ENCODE peak calls at places on chromosomes 12 and 14, in eight cellular contexts. J is GM23338, G is OCI-LY7, O is hepatocyte, L is HCT116, H is neural progenitor cell, T is SK-N-SH, R is MM.1S. V is an unnamed sample.
A peak's percentile ranks its signal among the peaks of the same experiment; 100 is the strongest.

GRCh38 chr14:56659964-56660551 is 80.5 kb downstream of the TMEM260 start:
- DNase-seq in J (peak; percentile 73), G (peak; percentile 40), O (peak; percentile 51), L (peak; percentile 32), H (peak; percentile 62), T (peak; percentile 60), R (peak; percentile 28), V (peak; percentile 82)

GRCh38 chr12:124856842-124857178 is 6.9 kb downstream of the SCARB1 start:
- DNase-seq in J (no peak), G (no peak), O (no peak), L (no peak), H (no peak), T (no peak), R (no peak), V (no peak)

GRCh38 chr12:62886796-62887195 is 48.2 kb downstream of the PPM1H start:
- DNase-seq in J (no peak), G (no peak), O (no peak), L (no peak), H (no peak), T (no peak), R (no peak), V (no peak)

GRCh38 chr14:21528381-21529348 is 2.5 kb upstream of the SALL2 start:
- DNase-seq in J (peak; percentile 41), G (peak; percentile 63), O (peak; percentile 35), L (no peak), H (no peak), T (no peak), R (no peak), V (peak; percentile 35)

GRCh38 chr12:43233861-43234260 is 318.1 kb downstream of the ADAMTS20 start:
- DNase-seq in J (no peak), G (no peak), O (no peak), L (no peak), H (no peak), T (no peak), R (no peak), V (no peak)

GRCh38 chr12:69966409-69966808 is 141.4 kb downstream of the MYRFL start:
- DNase-seq in J (no peak), G (no peak), O (peak; percentile 16), L (peak; percentile 65), H (no peak), T (no peak), R (no peak), V (peak; percentile 95)

GRCh38 chr12:45987339-45987726 is 3.0 kb downstream of the SCAF11 start:
- DNase-seq in J (no peak), G (no peak), O (no peak), L (no peak), H (no peak), T (no peak), R (no peak), V (no peak)

GRCh38 chr14:51554953-51555352 is 96.8 kb upstream of the FRMD6 start:
- DNase-seq in J (peak; percentile 23), G (peak; percentile 5), O (no peak), L (no peak), H (peak; percentile 10), T (no peak), R (peak; percentile 50), V (peak; percentile 67)

GRCh38 chr14:77053046-77053841 is 24.7 kb upstream of the IRF2BPL start:
- DNase-seq in J (peak; percentile 92), G (peak; percentile 86), O (peak; percentile 90), L (no peak), H (peak; percentile 88), T (peak; percentile 93), R (peak; percentile 55), V (no peak)

GRCh38 chr14:36513451-36514277 is 6.4 kb downstream of the NKX2-1 start:
- DNase-seq in J (peak; percentile 90), G (no peak), O (no peak), L (no peak), H (peak; percentile 86), T (peak; percentile 24), R (no peak), V (no peak)

DNA sequence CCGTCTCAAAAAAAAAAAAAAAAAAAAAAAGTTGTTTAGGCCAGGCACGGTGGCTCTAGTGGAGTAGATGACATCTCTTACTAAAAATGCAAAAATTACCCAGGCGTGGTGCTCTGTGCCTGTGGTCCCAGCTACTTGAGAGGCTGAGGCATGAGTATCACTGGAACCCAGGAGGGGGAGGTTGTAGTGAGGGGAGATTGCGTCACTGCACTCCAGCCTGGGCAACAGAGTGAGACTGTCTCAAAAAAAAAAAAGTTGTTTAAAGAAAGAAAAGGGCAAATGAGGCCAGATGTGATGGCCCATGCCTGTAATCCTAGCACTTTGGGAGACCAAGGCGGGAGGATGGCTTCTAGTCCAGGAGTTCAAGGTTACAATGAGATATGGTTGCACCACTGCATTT is 36.6 kb upstream of the SPPL3 start:
- DNase-seq in J (no peak), G (no peak), O (no peak), L (no peak), H (no peak), T (no peak), R (no peak), V (no peak)
- TF ChIP-seq EZH2phosphoT487 in J (no peak), G (no peak), O (no peak), L (no peak), H (no peak), T (no peak), R (no peak), V (no peak)

DNA sequence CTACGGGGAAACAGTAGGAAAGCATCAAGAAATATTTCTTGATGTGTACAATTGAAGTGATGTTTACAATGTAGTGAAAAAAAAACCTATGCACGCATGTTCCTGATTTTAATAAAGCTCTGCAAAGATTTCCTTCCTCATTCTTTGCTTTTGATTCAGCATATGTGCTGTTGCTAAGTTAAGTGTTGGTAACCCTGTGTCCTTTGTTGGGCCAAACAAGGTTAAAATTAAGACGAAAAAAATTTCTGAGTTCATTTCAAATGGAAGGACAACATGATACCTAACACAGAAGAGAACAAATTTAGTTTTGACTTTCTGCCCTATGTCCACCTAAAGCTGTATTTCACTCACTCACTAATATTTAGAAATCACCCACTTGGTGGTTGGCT is 62.8 kb downstream of the PPP2R5C start:
- DNase-seq in J (no peak), G (peak; percentile 47), O (no peak), L (no peak), H (no peak), T (no peak), R (no peak), V (no peak)
- H4K20me1 ChIP-seq in J (peaks cover 27% of the 10 kb centered on the region), G (peaks cover 23% of the 10 kb centered on the region), O (peaks cover 68% of the 10 kb centered on the region), L (peaks cover 8% of the 10 kb centered on the region), H (peaks cover 53% of the 10 kb centered on the region), T (peaks cover 35% of the 10 kb centered on the region), R (no peaks in the 10 kb centered on the region), V (no peaks in the 10 kb centered on the region)

GRCh38 chr14:61322011-61322798 is 826 bp downstream of the PRKCH start:
- DNase-seq in J (peak; percentile 43), G (no peak), O (peak; percentile 61), L (no peak), H (peak; percentile 15), T (peak; percentile 26), R (no peak), V (peak; percentile 85)

GRCh38 chr14:61320806-61321384 is 484 bp upstream of the PRKCH start:
- DNase-seq in J (peak; percentile 18), G (no peak), O (peak; percentile 10), L (no peak), H (no peak), T (peak; percentile 14), R (no peak), V (peak; percentile 74)

GRCh38 chr14:61319706-61320105 is 1.7 kb upstream of the PRKCH start:
- DNase-seq in J (no peak), G (no peak), O (no peak), L (no peak), H (no peak), T (no peak), R (no peak), V (no peak)

GRCh38 chr14:61322799-61323290 is 1.5 kb downstream of the PRKCH start:
- DNase-seq in J (peak; percentile 15), G (no peak), O (peak; percentile 42), L (peak; percentile 66), H (no peak), T (peak; percentile 27), R (no peak), V (peak; percentile 89)

DNA sequence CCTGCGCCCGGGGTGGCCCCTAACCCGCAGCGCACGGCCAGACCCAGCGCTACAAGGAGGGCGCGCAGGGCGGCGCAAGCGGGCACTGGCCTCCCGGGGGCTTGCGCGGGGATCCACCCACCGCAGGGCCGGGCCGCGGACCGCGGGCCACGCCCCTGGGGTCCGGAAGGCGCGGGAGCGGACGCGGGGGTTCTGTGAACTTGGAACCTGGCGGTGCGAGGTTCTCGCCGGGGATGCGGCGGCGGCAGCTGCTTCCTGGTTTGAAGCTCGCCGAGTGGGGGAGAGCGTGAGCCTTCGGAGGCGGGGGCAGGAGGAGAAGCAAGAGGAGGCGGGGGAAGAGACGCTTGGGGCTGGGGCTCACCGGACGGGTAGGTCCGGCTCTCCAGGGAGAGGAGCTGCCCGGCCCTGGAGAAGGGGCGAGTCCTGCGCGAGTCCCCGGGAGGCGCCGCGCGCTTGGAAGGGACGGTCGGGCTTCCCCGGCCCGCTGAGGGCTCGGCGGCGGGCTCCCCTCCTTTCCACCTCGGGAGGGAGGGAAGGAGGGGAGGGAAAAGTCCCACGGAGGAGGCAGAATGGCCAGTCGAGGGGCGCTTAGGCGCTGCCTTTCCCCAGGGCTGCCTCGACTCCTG is at the start of gene PRKCH:
- DNase-seq in J (peak; percentile 82), G (no peak), O (peak; percentile 80), L (peak; percentile 54), H (peak; percentile 73), T (peak; percentile 82), R (peak; percentile 7), V (peak; percentile 90)
- TF ChIP-seq CTCF in J (peak; percentile 20), G (no peak), O (no peak), L (peak; percentile 16), H (peak; percentile 31), T (peak; percentile 20), R (no peak), V (peak; percentile 58)

GRCh38 chr14:22980672-22981089 is 1.7 kb downstream of the AJUBA start:
- DNase-seq in J (peak; percentile 78), G (no peak), O (peak; percentile 85), L (no peak), H (peak; percentile 87), T (peak; percentile 43), R (no peak), V (peak; percentile 78)

GRCh38 chr14:22978487-22978837 is 3.9 kb downstream of the AJUBA start:
- DNase-seq in J (no peak), G (no peak), O (no peak), L (no peak), H (no peak), T (no peak), R (no peak), V (peak; percentile 51)

GRCh38 chr14:22981090-22982012 is 1.0 kb downstream of the AJUBA start:
- DNase-seq in J (peak; percentile 44), G (no peak), O (peak; percentile 60), L (no peak), H (peak; percentile 57), T (peak; percentile 70), R (no peak), V (peak; percentile 43)

GRCh38 chr14:22978873-22979671 is 3.3 kb downstream of the AJUBA start:
- DNase-seq in J (no peak), G (no peak), O (peak; percentile 46), L (no peak), H (no peak), T (no peak), R (no peak), V (peak; percentile 32)

GRCh38 chr14:22979748-22980392 is 2.5 kb downstream of the AJUBA start:
- DNase-seq in J (no peak), G (no peak), O (no peak), L (no peak), H (no peak), T (no peak), R (no peak), V (no peak)
- TF ChIP-seq EZH2phosphoT487 in J (no peak), G (no peak), O (no peak), L (no peak), H (no peak), T (no peak), R (no peak), V (no peak)